ENCODE peak calls at places on chromosomes 11 and 22, in seven cellular contexts. Z, U, F, O, M, E and J are unnamed samples.

GRCh38 chr11:1371836-1372465 is 17.8 kb upstream of the BRSK2 start:
- DNase-seq in E (no peak), O (no peak), M (no peak), Z (no peak), F (no peak), U (no peak), J (no peak)

GRCh38 chr22:23692598-23693291 is 1.9 kb downstream of the RGL4 start:
- DNase-seq in E (no peak), U (no peak), M (no peak), F (no peak), O (no peak), Z (no peak), J (no peak)

GRCh38 chr11:846496-847098 is 3.9 kb downstream of the TSPAN4 start:
- DNase-seq in E (peak; percentile 63), O (no peak), M (no peak), U (no peak), Z (no peak), F (no peak), J (peak; percentile 34)

GRCh38 chr22:44661070-44661469 is 40.9 kb upstream of the PRR5 start:
- DNase-seq in U (no peak), Z (no peak), O (no peak), F (no peak), M (no peak), E (no peak), J (no peak)

GRCh38 chr11:118258410-118258809 is 5.7 kb downstream of the MPZL2 start:
- DNase-seq in Z (no peak), F (no peak), M (no peak), E (no peak), U (no peak), O (no peak), J (no peak)

GRCh38 chr11:104856607-104857006 is 41.7 kb downstream of the CASP12 start:
- DNase-seq in F (no peak), O (no peak), U (no peak), M (no peak), Z (no peak), E (no peak), J (no peak)

GRCh38 chr11:63813563-63814382 is 517 bp downstream of the SPINDOC start:
- DNase-seq in O (peak; percentile 45), F (no peak), E (peak; percentile 35), M (peak; percentile 38), Z (peak; percentile 16), U (peak; percentile 17), J (peak; percentile 51)

GRCh38 chr11:33268945-33269567 is 11.9 kb downstream of the HIPK3 start:
- DNase-seq in M (no peak), F (no peak), Z (no peak), E (no peak), U (no peak), O (no peak), J (peak; percentile 37)

GRCh38 chr11:800473-800872 is 2.4 kb upstream of the SLC25A22 start:
- DNase-seq in O (no peak), U (no peak), F (no peak), E (no peak), M (no peak), Z (no peak), J (no peak)

GRCh38 chr11:82494988-82495432 is 238.7 kb downstream of the FAM181B start:
- DNase-seq in O (peak; percentile 15), Z (no peak), E (peak; percentile 4), U (no peak), F (no peak), M (peak; percentile 2), J (no peak)

GRCh38 chr11:93279911-93280347 is 50.6 kb upstream of the DEUP1 start:
- DNase-seq in Z (no peak), U (no peak), F (no peak), E (no peak), M (no peak), O (no peak), J (no peak)

GRCh38 chr11:34682822-34683221 is 61.9 kb downstream of the EHF start:
- DNase-seq in O (no peak), F (no peak), U (no peak), M (no peak), E (peak; percentile 52), Z (no peak), J (peak; percentile 24)

GRCh38 chr11:72483412-72484186 is 49.3 kb upstream of the CLPB start:
- DNase-seq in F (no peak), O (no peak), E (peak; percentile 56), Z (no peak), U (no peak), M (no peak), J (peak; percentile 43)

GRCh38 chr11:33410086-33410765 is 153.0 kb downstream of the HIPK3 start:
- DNase-seq in Z (no peak), O (no peak), U (no peak), M (no peak), F (no peak), E (no peak), J (no peak)

GRCh38 chr11:3831378-3832239 is 9.2 kb downstream of the RHOG start:
- DNase-seq in Z (no peak), O (no peak), M (no peak), E (no peak), F (no peak), U (no peak), J (no peak)

GRCh38 chr11:61951484-61952135 is 1.5 kb downstream of the BEST1 start:
- DNase-seq in F (no peak), E (no peak), O (no peak), U (no peak), M (no peak), Z (no peak), J (no peak)

GRCh38 chr22:40019100-40019499 is 24.3 kb downstream of the FAM83F start:
- DNase-seq in F (no peak), Z (no peak), U (no peak), M (no peak), E (peak; percentile 75), O (no peak), J (no peak)

GRCh38 chr11:34481307-34481706 is 32.3 kb downstream of the ELF5 start:
- DNase-seq in F (no peak), U (no peak), E (peak; percentile 66), Z (no peak), M (no peak), O (no peak), J (no peak)

GRCh38 chr11:15969281-15969680 is 387.1 kb downstream of the SOX6 start:
- DNase-seq in Z (no peak), M (no peak), F (no peak), E (peak; percentile 87), O (peak; percentile 74), U (no peak), J (peak; percentile 73)

GRCh38 chr11:59787816-59788215 is 22.8 kb downstream of the MRPL16 start:
- DNase-seq in F (no peak), M (no peak), Z (no peak), O (no peak), U (no peak), E (peak; percentile 72), J (peak; percentile 82)

GRCh38 chr11:68025047-68025446 is 5.4 kb upstream of the NDUFS8 start:
- DNase-seq in Z (no peak), F (no peak), O (peak; percentile 57), U (no peak), E (no peak), M (no peak), J (no peak)

GRCh38 chr11:27241316-27242122 is 121.5 kb downstream of the CCDC34 start:
- DNase-seq in M (no peak), U (no peak), E (peak; percentile 92), O (no peak), F (no peak), Z (no peak), J (peak; percentile 96)

GRCh38 chr11:27204527-27204926 is 158.5 kb downstream of the CCDC34 start:
- DNase-seq in O (peak; percentile 56), F (no peak), M (no peak), E (no peak), Z (no peak), U (no peak), J (no peak)